ENCODE peak calls at places on chromosome 2, in five cellular contexts. One of them, this sample, is unnamed.
A peak's percentile ranks its signal among the peaks of the same experiment; 100 is the strongest.

GRCh38 chr2:28102455-28102874 is 211.9 kb downstream of the BABAM2 start:
- DNase-seq in HepG2: no peak
- DNase-seq in GM12878: no peak
- DNase-seq in H1: no peak
- DNase-seq in K562: peak; percentile 32
- DNase-seq in this sample: no peak

GRCh38 chr2:106983305-106983704 is 97.3 kb upstream of the ST6GAL2 start:
- DNase-seq in HepG2: no peak
- DNase-seq in GM12878: no peak
- DNase-seq in H1: no peak
- DNase-seq in K562: no peak
- DNase-seq in this sample: no peak

GRCh38 chr2:221896505-221897151 is 324.5 kb upstream of the EPHA4 start:
- DNase-seq in HepG2: no peak
- DNase-seq in GM12878: no peak
- DNase-seq in H1: no peak
- DNase-seq in K562: no peak
- DNase-seq in this sample: peak; percentile 3

GRCh38 chr2:101770672-101771071 is 73.2 kb downstream of the MAP4K4 start:
- DNase-seq in HepG2: peak; percentile 82
- DNase-seq in GM12878: peak; percentile 30
- DNase-seq in H1: no peak
- DNase-seq in K562: peak; percentile 76
- DNase-seq in this sample: peak; percentile 52

GRCh38 chr2:105102963-105103421 is 65.1 kb downstream of the MRPS9 start:
- DNase-seq in HepG2: peak; percentile 15
- DNase-seq in GM12878: no peak
- DNase-seq in H1: peak; percentile 80
- DNase-seq in K562: no peak
- DNase-seq in this sample: peak; percentile 97

GRCh38 chr2:143279672-143280071 is 150.5 kb downstream of the ARHGAP15 start:
- DNase-seq in HepG2: no peak
- DNase-seq in GM12878: no peak
- DNase-seq in H1: no peak
- DNase-seq in K562: no peak
- DNase-seq in this sample: no peak

GRCh38 chr2:127707890-127708648 is 6.8 kb downstream of the SFT2D3 start:
- DNase-seq in HepG2: no peak
- DNase-seq in GM12878: no peak
- DNase-seq in H1: no peak
- DNase-seq in K562: no peak
- DNase-seq in this sample: no peak

GRCh38 chr2:150211164-150211631 is 276.3 kb downstream of the RND3 start:
- DNase-seq in HepG2: no peak
- DNase-seq in GM12878: no peak
- DNase-seq in H1: no peak
- DNase-seq in K562: no peak
- DNase-seq in this sample: no peak

GRCh38 chr2:99420031-99420430 is 69.8 kb downstream of the REV1 start:
- DNase-seq in HepG2: no peak
- DNase-seq in GM12878: no peak
- DNase-seq in H1: no peak
- DNase-seq in K562: no peak
- DNase-seq in this sample: no peak

GRCh38 chr2:2773692-2774091 is 442.6 kb upstream of the MYT1L start:
- DNase-seq in HepG2: no peak
- DNase-seq in GM12878: no peak
- DNase-seq in H1: no peak
- DNase-seq in K562: no peak
- DNase-seq in this sample: no peak

GRCh38 chr2:72738096-72738495 is 87.7 kb downstream of the EXOC6B start:
- DNase-seq in HepG2: no peak
- DNase-seq in GM12878: no peak
- DNase-seq in H1: no peak
- DNase-seq in K562: no peak
- DNase-seq in this sample: no peak

GRCh38 chr2:181218271-181218935 is 238.0 kb downstream of the UBE2E3 start:
- DNase-seq in HepG2: no peak
- DNase-seq in GM12878: no peak
- DNase-seq in H1: no peak
- DNase-seq in K562: no peak
- DNase-seq in this sample: no peak

GRCh38 chr2:75276093-75277055 is 77.1 kb upstream of the TACR1 start:
- DNase-seq in HepG2: peak; percentile 11
- DNase-seq in GM12878: no peak
- DNase-seq in H1: no peak
- DNase-seq in K562: no peak
- DNase-seq in this sample: peak; percentile 32

GRCh38 chr2:96495983-96496382 is 9.2 kb downstream of the NEURL3 start:
- DNase-seq in HepG2: no peak
- DNase-seq in GM12878: no peak
- DNase-seq in H1: no peak
- DNase-seq in K562: no peak
- DNase-seq in this sample: no peak

GRCh38 chr2:20156826-20157605 is 67.9 kb downstream of the SDC1 start:
- DNase-seq in HepG2: no peak
- DNase-seq in GM12878: peak; percentile 47
- DNase-seq in H1: no peak
- DNase-seq in K562: no peak
- DNase-seq in this sample: no peak

GRCh38 chr2:143955416-143956075 is 564.4 kb downstream of the ZEB2 start:
- DNase-seq in HepG2: no peak
- DNase-seq in GM12878: no peak
- DNase-seq in H1: no peak
- DNase-seq in K562: no peak
- DNase-seq in this sample: no peak

GRCh38 chr2:218717262-218717661 is 6.6 kb downstream of the TTLL4 start:
- DNase-seq in HepG2: no peak
- DNase-seq in GM12878: no peak
- DNase-seq in H1: no peak
- DNase-seq in K562: peak; percentile 17
- DNase-seq in this sample: no peak

GRCh38 chr2:44166096-44166495 is 2.6 kb upstream of the PPM1B start:
- DNase-seq in HepG2: no peak
- DNase-seq in GM12878: no peak
- DNase-seq in H1: no peak
- DNase-seq in K562: no peak
- DNase-seq in this sample: peak; percentile 80

GRCh38 chr2:84905181-84906107 is at the start of gene TMSB10:
- DNase-seq in HepG2: peak; percentile 73
- DNase-seq in GM12878: no peak
- DNase-seq in H1: peak; percentile 87
- DNase-seq in K562: peak; percentile 84
- DNase-seq in this sample: peak; percentile 64

GRCh38 chr2:149329068-149329467 is 1.3 kb upstream of the LYPD6 start:
- DNase-seq in HepG2: no peak
- DNase-seq in GM12878: no peak
- DNase-seq in H1: peak; percentile 59
- DNase-seq in K562: no peak
- DNase-seq in this sample: peak; percentile 68

GRCh38 chr2:230542751-230543150 is 126.8 kb downstream of the SP100 start:
- DNase-seq in HepG2: no peak
- DNase-seq in GM12878: no peak
- DNase-seq in H1: no peak
- DNase-seq in K562: no peak
- DNase-seq in this sample: no peak

GRCh38 chr2:47048801-47049480 is 106.2 kb downstream of the STPG4 start:
- DNase-seq in HepG2: no peak
- DNase-seq in GM12878: no peak
- DNase-seq in H1: no peak
- DNase-seq in K562: no peak
- DNase-seq in this sample: peak; percentile 57

GRCh38 chr2:12824304-12824761 is 107.6 kb downstream of the TRIB2 start:
- DNase-seq in HepG2: no peak
- DNase-seq in GM12878: no peak
- DNase-seq in H1: no peak
- DNase-seq in K562: no peak
- DNase-seq in this sample: no peak

GRCh38 chr2:167133614-167134013 is 245.3 kb downstream of the XIRP2 start:
- DNase-seq in HepG2: no peak
- DNase-seq in GM12878: no peak
- DNase-seq in H1: no peak
- DNase-seq in K562: no peak
- DNase-seq in this sample: no peak
- H3K27ac ChIP-seq in HepG2: no peak overlapping the region
- H3K27ac ChIP-seq in GM12878: no peak overlapping the region
- H3K27ac ChIP-seq in H1: no peak overlapping the region
- H3K27ac ChIP-seq in K562: no peak overlapping the region
- H3K27ac ChIP-seq in this sample: no peak overlapping the region

GRCh38 chr2:120934891-120935338 is 199.2 kb downstream of the GLI2 start:
- DNase-seq in HepG2: peak; percentile 84
- DNase-seq in GM12878: no peak
- DNase-seq in H1: no peak
- DNase-seq in K562: peak; percentile 14
- DNase-seq in this sample: no peak
- H3K4me2 ChIP-seq in HepG2: peak overlapping the region; percentile 87
- H3K4me2 ChIP-seq in GM12878: no peak overlapping the region
- H3K4me2 ChIP-seq in H1: no peak overlapping the region
- H3K4me2 ChIP-seq in K562: no peak overlapping the region
- H3K4me2 ChIP-seq in this sample: no peak overlapping the region

GRCh38 chr2:224111576-224111975 is 72.5 kb upstream of the SERPINE2 start:
- DNase-seq in HepG2: no peak
- DNase-seq in GM12878: no peak
- DNase-seq in H1: no peak
- DNase-seq in K562: no peak
- DNase-seq in this sample: no peak
- TF ChIP-seq CREB1 in HepG2: no peak
- TF ChIP-seq CREB1 in GM12878: no peak
- TF ChIP-seq CREB1 in H1: no peak
- TF ChIP-seq CREB1 in K562: no peak
- TF ChIP-seq CREB1 in this sample: no peak

GRCh38 chr2:238381341-238382130 is 45.2 kb upstream of the ASB1 start:
- DNase-seq in HepG2: no peak
- DNase-seq in GM12878: no peak
- DNase-seq in H1: no peak
- DNase-seq in K562: no peak
- DNase-seq in this sample: no peak
- H3K27ac ChIP-seq in HepG2: no peak overlapping the region
- H3K27ac ChIP-seq in GM12878: no peak overlapping the region
- H3K27ac ChIP-seq in H1: no peak overlapping the region
- H3K27ac ChIP-seq in K562: no peak overlapping the region
- H3K27ac ChIP-seq in this sample: no peak overlapping the region

DNA sequence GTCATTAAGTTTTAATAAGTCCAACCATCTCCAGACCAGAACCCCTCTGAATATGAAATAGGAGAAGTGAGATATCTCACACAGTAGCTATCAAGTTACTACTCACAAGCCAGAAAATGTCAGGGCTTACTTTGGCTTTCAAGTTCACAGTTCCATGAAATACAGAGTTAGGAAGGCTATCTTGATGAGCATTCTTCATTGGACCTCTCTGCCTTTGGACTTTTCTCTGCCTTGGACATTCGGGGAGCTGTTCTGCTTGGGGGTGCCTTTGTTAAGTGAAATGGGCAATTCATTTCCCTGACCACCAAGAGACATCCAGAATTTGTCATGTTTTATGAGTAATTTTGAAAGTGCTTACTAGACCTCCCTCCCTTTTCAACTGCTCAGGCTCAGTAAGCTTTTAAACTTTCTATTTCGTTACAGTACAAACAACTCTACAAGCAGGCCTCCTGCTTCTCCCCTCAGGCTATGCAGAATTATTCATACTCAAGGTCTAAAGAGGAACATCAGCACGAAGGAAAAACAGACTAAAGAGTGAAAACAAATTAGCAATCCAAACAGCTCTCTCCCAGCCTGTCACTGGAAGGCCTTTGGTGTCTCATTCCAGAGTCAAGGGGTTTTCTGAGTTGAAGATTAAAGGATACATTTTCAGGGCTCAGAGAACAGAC is 95.3 kb downstream of the MREG start:
- DNase-seq in HepG2: no peak
- DNase-seq in GM12878: peak; percentile 83
- DNase-seq in H1: peak; percentile 35
- DNase-seq in K562: no peak
- DNase-seq in this sample: no peak
- H3K4me2 ChIP-seq in HepG2: no peak overlapping the region
- H3K4me2 ChIP-seq in GM12878: peak overlapping the region; percentile 64
- H3K4me2 ChIP-seq in H1: peak overlapping the region; percentile 20
- H3K4me2 ChIP-seq in K562: no peak overlapping the region
- H3K4me2 ChIP-seq in this sample: peak overlapping the region; percentile 21

GRCh38 chr2:42567389-42567788 is 1.0 kb upstream of the MTA3 start:
- DNase-seq in HepG2: no peak
- DNase-seq in GM12878: no peak
- DNase-seq in H1: no peak
- DNase-seq in K562: no peak
- DNase-seq in this sample: peak; percentile 24

GRCh38 chr2:42569883-42570282 is 1.5 kb downstream of the MTA3 start:
- DNase-seq in HepG2: no peak
- DNase-seq in GM12878: no peak
- DNase-seq in H1: no peak
- DNase-seq in K562: peak; percentile 9
- DNase-seq in this sample: no peak

GRCh38 chr2:42569116-42569711 is 782 bp downstream of the MTA3 start:
- DNase-seq in HepG2: peak; percentile 38
- DNase-seq in GM12878: no peak
- DNase-seq in H1: no peak
- DNase-seq in K562: peak; percentile 38
- DNase-seq in this sample: peak; percentile 17

GRCh38 chr2:42567806-42568429 is 514 bp upstream of the MTA3 start:
- DNase-seq in HepG2: peak; percentile 40
- DNase-seq in GM12878: peak; percentile 48
- DNase-seq in H1: peak; percentile 85
- DNase-seq in K562: peak; percentile 12
- DNase-seq in this sample: peak; percentile 89

GRCh38 chr2:42568431-42569115 is at the start of gene MTA3:
- DNase-seq in HepG2: peak; percentile 27
- DNase-seq in GM12878: no peak
- DNase-seq in H1: peak; percentile 84
- DNase-seq in K562: peak; percentile 78
- DNase-seq in this sample: peak; percentile 77
- TF ChIP-seq CREB1 in HepG2: no peak
- TF ChIP-seq CREB1 in GM12878: no peak
- TF ChIP-seq CREB1 in H1: no peak
- TF ChIP-seq CREB1 in K562: no peak
- TF ChIP-seq CREB1 in this sample: no peak

GRCh38 chr2:110903548-110903947 is 171.2 kb downstream of the ACOXL start:
- DNase-seq in HepG2: no peak
- DNase-seq in GM12878: no peak
- DNase-seq in H1: no peak
- DNase-seq in K562: no peak
- DNase-seq in this sample: no peak

GRCh38 chr2:110910404-110910803 is 178.0 kb downstream of the ACOXL start:
- DNase-seq in HepG2: no peak
- DNase-seq in GM12878: peak; percentile 33
- DNase-seq in H1: no peak
- DNase-seq in K562: no peak
- DNase-seq in this sample: no peak

GRCh38 chr2:110904410-110905148 is 172.2 kb downstream of the ACOXL start:
- DNase-seq in HepG2: no peak
- DNase-seq in GM12878: no peak
- DNase-seq in H1: no peak
- DNase-seq in K562: no peak
- DNase-seq in this sample: peak; percentile 54

GRCh38 chr2:110906613-110907365 is 174.4 kb downstream of the ACOXL start:
- DNase-seq in HepG2: no peak
- DNase-seq in GM12878: no peak
- DNase-seq in H1: no peak
- DNase-seq in K562: peak; percentile 6
- DNase-seq in this sample: no peak
- H3K27ac ChIP-seq in HepG2: no peak overlapping the region
- H3K27ac ChIP-seq in GM12878: no peak overlapping the region
- H3K27ac ChIP-seq in H1: no peak overlapping the region
- H3K27ac ChIP-seq in K562: no peak overlapping the region
- H3K27ac ChIP-seq in this sample: no peak overlapping the region

This sample was measured in GM23338.